ENCODE peak calls at places on chromosomes 2 and 18, in seven cellular contexts. L is CD8-positive, alpha-beta T cell; U is GM12878; E is BE2C; A is transverse colon; J is colonic mucosa; R is NT2/D1. H is an unnamed sample.
A peak's percentile ranks its signal among the peaks of the same experiment; 100 is the strongest.

GRCh38 chr18:23772327-23772920 is 83.2 kb downstream of the LAMA3 start:
- DNase-seq in L (no peak), U (no peak), E (peak; percentile 17), A (no peak), J (no peak), R (no peak), H (no peak)

GRCh38 chr2:234430892-234431291 is 66.0 kb downstream of the ARL4C start:
- DNase-seq in L (no peak), U (no peak), E (no peak), A (no peak), J (no peak), R (no peak), H (no peak)

GRCh38 chr2:6986251-6986893 is 69.2 kb downstream of the RNF144A start:
- DNase-seq in L (no peak), U (no peak), E (peak; percentile 58), A (no peak), J (no peak), R (peak; percentile 33), H (peak; percentile 57)

GRCh38 chr2:242031481-242032019 is 162.0 kb downstream of the RTP5 start:
- DNase-seq in L (peak; percentile 51), U (no peak), E (no peak), A (no peak), J (peak; percentile 14), R (no peak), H (peak; percentile 69)

GRCh38 chr2:44936715-44937687 is 4.5 kb upstream of the SIX3 start:
- DNase-seq in L (no peak), U (no peak), E (no peak), A (no peak), J (no peak), R (no peak), H (no peak)

GRCh38 chr18:58894937-58895336 is 30.3 kb downstream of the ZNF532 start:
- DNase-seq in L (no peak), U (no peak), E (no peak), A (no peak), J (no peak), R (no peak), H (no peak)

GRCh38 chr2:168784993-168785392 is 17.4 kb upstream of the NOSTRIN start:
- DNase-seq in L (no peak), U (no peak), E (no peak), A (no peak), J (no peak), R (no peak), H (no peak)

GRCh38 chr2:55519908-55520885 is 679 bp downstream of the CFAP36 start:
- DNase-seq in L (no peak), U (no peak), E (no peak), A (peak; percentile 24), J (peak; percentile 42), R (no peak), H (peak; percentile 48)

GRCh38 chr2:104702451-104702850 is 151.5 kb upstream of the POU3F3 start:
- DNase-seq in L (no peak), U (no peak), E (no peak), A (no peak), J (no peak), R (no peak), H (no peak)

GRCh38 chr2:121128741-121129659 is 156.0 kb downstream of the TFCP2L1 start:
- DNase-seq in L (no peak), U (no peak), E (peak; percentile 49), A (peak; percentile 89), J (peak; percentile 89), R (peak; percentile 43), H (peak; percentile 28)

GRCh38 chr2:25699206-25699605 is 25.8 kb upstream of the DTNB start:
- DNase-seq in L (no peak), U (no peak), E (no peak), A (no peak), J (no peak), R (no peak), H (no peak)

GRCh38 chr2:188668017-188668663 is 306.0 kb upstream of the COL3A1 start:
- DNase-seq in L (no peak), U (no peak), E (no peak), A (no peak), J (no peak), R (no peak), H (peak; percentile 18)

GRCh38 chr18:46281185-46282176 is 177.3 kb downstream of the HAUS1 start:
- DNase-seq in L (peak; percentile 32), U (no peak), E (peak; percentile 74), A (peak; percentile 44), J (peak; percentile 65), R (peak; percentile 46), H (peak; percentile 86)

GRCh38 chr18:3793545-3793944 is 343.6 kb downstream of the TGIF1 start:
- DNase-seq in L (no peak), U (no peak), E (no peak), A (no peak), J (no peak), R (no peak), H (no peak)

GRCh38 chr18:47204908-47205522 is 28.9 kb upstream of the IER3IP1 start:
- DNase-seq in L (no peak), U (no peak), E (peak; percentile 49), A (peak; percentile 21), J (peak; percentile 34), R (peak; percentile 33), H (peak; percentile 60)

GRCh38 chr2:85777441-85777861 is 23.7 kb downstream of the ATOH8 start:
- DNase-seq in L (no peak), U (no peak), E (no peak), A (no peak), J (no peak), R (no peak), H (peak; percentile 73)

GRCh38 chr2:237682151-237682550 is 54.8 kb downstream of the LRRFIP1 start:
- DNase-seq in L (no peak), U (no peak), E (no peak), A (no peak), J (no peak), R (no peak), H (no peak)

GRCh38 chr2:46177461-46178089 is 119.6 kb upstream of the EPAS1 start:
- DNase-seq in L (no peak), U (no peak), E (no peak), A (no peak), J (no peak), R (no peak), H (no peak)

GRCh38 chr2:183009249-183009899 is 28.9 kb downstream of the NCKAP1 start:
- DNase-seq in L (no peak), U (no peak), E (no peak), A (no peak), J (no peak), R (no peak), H (no peak)

GRCh38 chr2:188244383-188244782 is 47.3 kb upstream of the GULP1 start:
- DNase-seq in L (no peak), U (no peak), E (no peak), A (no peak), J (no peak), R (no peak), H (no peak)

GRCh38 chr2:164937864-164938401 is 17.4 kb downstream of the SLC38A11 start:
- DNase-seq in L (no peak), U (no peak), E (no peak), A (peak; percentile 21), J (peak; percentile 45), R (no peak), H (no peak)

GRCh38 chr2:164947281-164947680 is 8.0 kb downstream of the SLC38A11 start:
- DNase-seq in L (no peak), U (no peak), E (no peak), A (no peak), J (no peak), R (no peak), H (no peak)

GRCh38 chr2:164948540-164948939 is 6.8 kb downstream of the SLC38A11 start:
- DNase-seq in L (no peak), U (no peak), E (no peak), A (no peak), J (no peak), R (no peak), H (no peak)

GRCh38 chr2:164943289-164943688 is 12.0 kb downstream of the SLC38A11 start:
- DNase-seq in L (no peak), U (no peak), E (no peak), A (no peak), J (no peak), R (no peak), H (no peak)
- H3K4me1 ChIP-seq in L (no peaks in the 10 kb centered on the region), U (no peaks in the 10 kb centered on the region), E (no peaks in the 10 kb centered on the region), A (no peaks in the 10 kb centered on the region), J (no peaks in the 10 kb centered on the region), R (no peaks in the 10 kb centered on the region), H (peaks cover 5% of the 10 kb centered on the region)

DNA sequence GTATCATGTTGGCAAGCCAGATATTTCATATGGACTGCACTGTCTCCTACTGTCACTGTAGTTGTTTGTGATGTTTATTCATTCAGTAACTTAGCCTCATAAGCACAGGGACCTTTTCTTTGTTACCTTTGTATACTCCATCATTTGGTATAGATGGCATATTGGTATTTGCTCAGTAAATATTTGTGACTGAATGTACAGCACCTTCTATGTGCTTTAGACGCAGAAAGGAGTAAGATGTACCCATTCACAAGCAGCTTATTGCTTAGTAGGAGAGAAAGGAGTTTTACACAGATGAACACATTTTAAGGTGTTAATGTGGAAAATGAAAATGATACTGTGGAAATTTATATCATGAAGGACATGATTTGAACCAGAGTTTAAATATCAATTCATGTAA is 12.0 kb downstream of the EPC2 start:
- DNase-seq in L (no peak), U (no peak), E (no peak), A (no peak), J (no peak), R (no peak), H (no peak)
- H3K4me3 ChIP-seq in L (no peak overlapping the region), U (no peak overlapping the region), E (no peak overlapping the region), A (no peak overlapping the region), J (no peak overlapping the region), R (no peak overlapping the region), H (no peak overlapping the region)

DNA sequence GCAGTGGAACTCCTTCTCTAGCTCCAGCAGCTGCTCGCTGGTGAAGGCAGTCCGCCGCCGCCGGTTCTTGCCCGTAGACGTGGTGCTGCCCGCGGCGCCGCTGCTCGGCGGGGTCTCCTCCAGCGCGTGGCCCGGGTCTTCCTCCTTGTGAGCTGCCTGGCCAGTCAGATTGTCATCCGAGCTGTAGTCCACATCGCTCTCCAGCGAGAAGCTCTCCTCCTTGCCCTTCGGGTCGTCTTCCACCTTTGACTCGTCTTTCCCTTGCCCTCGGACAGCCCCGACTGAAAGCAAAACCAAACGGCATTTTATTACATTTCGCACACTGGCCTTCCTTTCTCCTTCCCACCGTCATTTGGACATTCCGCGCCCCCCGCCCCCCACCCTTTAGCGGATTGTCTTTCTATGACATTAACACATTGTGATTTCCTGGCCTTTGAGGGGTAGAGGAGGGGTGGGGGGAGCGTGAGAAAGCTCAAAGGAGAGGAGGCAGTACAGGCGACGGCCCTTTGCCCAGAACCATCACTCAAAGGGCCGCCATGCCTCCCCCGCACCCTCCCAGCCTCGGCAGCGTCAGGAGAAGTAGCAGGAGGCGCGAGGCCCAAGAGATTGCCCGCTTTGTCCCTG is 1.9 kb downstream of the GBX2 start:
- DNase-seq in L (no peak), U (no peak), E (no peak), A (no peak), J (no peak), R (no peak), H (no peak)
- H3K27me3 ChIP-seq in L (peaks cover 10% of the 10 kb centered on the region), U (peaks cover 4% of the 10 kb centered on the region), E (peaks cover 96% of the 10 kb centered on the region), A (peaks cover 100% of the 10 kb centered on the region), J (peaks cover 100% of the 10 kb centered on the region), R (peaks cover 80% of the 10 kb centered on the region), H (peaks cover 100% of the 10 kb centered on the region)

DNA sequence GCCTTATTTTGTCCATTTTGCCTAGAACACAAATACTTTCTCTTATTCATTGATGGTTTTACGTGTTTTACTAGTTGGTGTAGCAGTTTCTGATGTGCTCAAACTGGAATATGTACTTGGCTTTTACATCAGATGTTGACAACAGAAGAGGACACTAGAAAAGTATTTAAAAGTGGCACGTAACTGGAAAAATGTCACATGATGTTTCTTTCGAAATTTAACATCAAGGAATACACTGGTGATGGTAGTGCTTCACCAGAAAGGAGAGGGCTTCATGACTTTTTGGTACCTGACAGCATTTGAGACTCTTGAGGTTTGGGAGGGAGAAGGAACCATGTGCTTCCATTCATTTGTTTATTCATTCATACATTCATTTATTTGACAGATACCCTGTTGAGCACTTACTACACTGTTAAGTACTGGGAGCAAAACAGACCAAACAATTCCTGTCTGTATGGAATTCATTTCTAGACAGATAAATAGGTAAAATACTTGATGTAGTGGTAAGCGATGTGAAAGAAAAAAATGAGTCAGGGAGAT is 1.5 kb downstream of the GIGYF2 start:
- DNase-seq in L (no peak), U (no peak), E (no peak), A (no peak), J (no peak), R (no peak), H (peak; percentile 10)
- H3K4me1 ChIP-seq in L (peaks cover 41% of the 10 kb centered on the region), U (peaks cover 4% of the 10 kb centered on the region), E (peaks cover 9% of the 10 kb centered on the region), A (peaks cover 57% of the 10 kb centered on the region), J (no peaks in the 10 kb centered on the region), R (no peaks in the 10 kb centered on the region), H (peaks cover 20% of the 10 kb centered on the region)

H was measured in cardiac muscle cell.